ENCODE peak calls at places on chromosome 1, in six cellular contexts. I is transverse colon, W is left lung, A is mesothelial cell of epicardium, H is neural crest cell, P is tibial nerve. U is an unnamed sample.

GRCh38 chr1:160884579-160884978 is 401 bp downstream of the ITLN1 start:
- DNase-seq in I (no peak), W (no peak), A (no peak), H (no peak), P (no peak), U (no peak)

GRCh38 chr1:244210884-244211558 is 159.9 kb downstream of the ZBTB18 start:
- DNase-seq in I (no peak), W (no peak), A (no peak), H (no peak), P (no peak), U (peak; percentile 63)

GRCh38 chr1:17217607-17218006 is 12.7 kb downstream of the PADI1 start:
- DNase-seq in I (no peak), W (no peak), A (no peak), H (no peak), P (no peak), U (no peak)

GRCh38 chr1:117318011-117318410 is 49.2 kb upstream of the MAN1A2 start:
- DNase-seq in I (no peak), W (no peak), A (no peak), H (no peak), P (no peak), U (no peak)

GRCh38 chr1:218660678-218661053 is 315.5 kb downstream of the TGFB2 start:
- DNase-seq in I (no peak), W (no peak), A (no peak), H (no peak), P (no peak), U (no peak)

GRCh38 chr1:230009611-230010313 is 57.3 kb upstream of the GALNT2 start:
- DNase-seq in I (no peak), W (no peak), A (no peak), H (no peak), P (no peak), U (no peak)

GRCh38 chr1:234745844-234746797 is 136.1 kb upstream of the IRF2BP2 start:
- DNase-seq in I (no peak), W (no peak), A (no peak), H (no peak), P (no peak), U (no peak)

GRCh38 chr1:236568285-236568894 is 35.9 kb downstream of the HEATR1 start:
- DNase-seq in I (no peak), W (no peak), A (no peak), H (no peak), P (no peak), U (no peak)

GRCh38 chr1:35298464-35298863 is 30.0 kb downstream of the ZMYM4 start:
- DNase-seq in I (no peak), W (no peak), A (no peak), H (no peak), P (peak; percentile 10), U (no peak)

GRCh38 chr1:6794164-6794563 is 8.9 kb downstream of the CAMTA1 start:
- DNase-seq in I (no peak), W (no peak), A (no peak), H (no peak), P (no peak), U (no peak)

GRCh38 chr1:33133478-33134105 is 48.3 kb downstream of the TRIM62 start:
- DNase-seq in I (no peak), W (no peak), A (no peak), H (no peak), P (no peak), U (no peak)

GRCh38 chr1:168089326-168089978 is 47.3 kb downstream of the GPR161 start:
- DNase-seq in I (peak; percentile 81), W (no peak), A (no peak), H (no peak), P (no peak), U (no peak)

GRCh38 chr1:199522338-199522737 is 505.2 kb upstream of the NR5A2 start:
- DNase-seq in I (no peak), W (no peak), A (no peak), H (no peak), P (no peak), U (no peak)

GRCh38 chr1:31243451-31244286 is 4.0 kb upstream of the NKAIN1 start:
- DNase-seq in I (no peak), W (no peak), A (no peak), H (no peak), P (no peak), U (no peak)

GRCh38 chr1:8239039-8239305 is 78.9 kb upstream of the SLC45A1 start:
- DNase-seq in I (peak; percentile 66), W (peak; percentile 54), A (no peak), H (no peak), P (peak; percentile 50), U (no peak)

GRCh38 chr1:206612129-206612876 is at the start of gene EIF2D:
- DNase-seq in I (peak; percentile 96), W (peak; percentile 95), A (peak; percentile 99), H (peak; percentile 98), P (peak; percentile 89), U (peak; percentile 100)

GRCh38 chr1:183209533-183210158 is 23.6 kb downstream of the LAMC2 start:
- DNase-seq in I (no peak), W (no peak), A (no peak), H (no peak), P (no peak), U (no peak)

GRCh38 chr1:209433649-209434031 is 149.9 kb upstream of the CAMK1G start:
- DNase-seq in I (no peak), W (no peak), A (no peak), H (no peak), P (no peak), U (no peak)

GRCh38 chr1:167460836-167461235 is 57.5 kb downstream of the CD247 start:
- DNase-seq in I (no peak), W (no peak), A (no peak), H (no peak), P (no peak), U (no peak)

GRCh38 chr1:221948459-221948858 is 206.6 kb upstream of the DUSP10 start:
- DNase-seq in I (no peak), W (no peak), A (no peak), H (no peak), P (no peak), U (no peak)

GRCh38 chr1:98327151-98327918 is 334.2 kb upstream of the SNX7 start:
- DNase-seq in I (no peak), W (no peak), A (no peak), H (no peak), P (no peak), U (no peak)

GRCh38 chr1:170711682-170712081 is 47.8 kb downstream of the PRRX1 start:
- DNase-seq in I (no peak), W (no peak), A (no peak), H (no peak), P (no peak), U (no peak)

GRCh38 chr1:215987092-215987855 is 420.2 kb downstream of the KCTD3 start:
- DNase-seq in I (no peak), W (no peak), A (no peak), H (no peak), P (no peak), U (no peak)

DNA sequence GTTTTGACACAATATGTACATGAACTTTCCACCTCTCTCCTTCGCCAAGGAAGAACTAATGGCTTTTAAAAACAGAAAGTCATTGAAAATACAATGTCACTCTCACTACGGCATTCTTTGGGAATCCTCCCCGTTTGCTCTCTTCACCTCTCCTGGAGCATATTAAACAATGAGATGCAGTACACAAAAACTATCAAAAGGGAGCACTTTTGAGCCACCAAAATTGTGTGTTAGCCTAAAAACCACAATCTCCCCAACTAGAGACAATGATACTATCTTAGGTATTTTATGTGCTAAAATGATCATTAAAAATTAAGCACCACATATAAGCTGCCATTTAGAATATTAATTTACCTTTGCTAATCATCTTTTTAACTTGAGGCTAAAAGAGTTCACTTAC is 425.5 kb downstream of the KCTD3 start:
- DNase-seq in I (no peak), W (no peak), A (no peak), H (no peak), P (no peak), U (no peak)
- TF ChIP-seq CTCF in I (peak; percentile 6), W (no peak), A (no peak), H (peak; percentile 67), P (peak; percentile 43), U (peak; percentile 83)

GRCh38 chr1:47334765-47335435 is 1.3 kb downstream of the CMPK1 start:
- DNase-seq in I (no peak), W (no peak), A (no peak), H (no peak), P (no peak), U (no peak)

GRCh38 chr1:47331875-47332274 is 1.7 kb upstream of the CMPK1 start:
- DNase-seq in I (no peak), W (no peak), A (no peak), H (no peak), P (no peak), U (no peak)

GRCh38 chr1:47333922-47334764 is 553 bp downstream of the CMPK1 start:
- DNase-seq in I (peak; percentile 87), W (peak; percentile 86), A (peak; percentile 81), H (peak; percentile 66), P (peak; percentile 63), U (peak; percentile 63)

GRCh38 chr1:47332779-47333577 is 612 bp upstream of the CMPK1 start:
- DNase-seq in I (no peak), W (no peak), A (no peak), H (no peak), P (no peak), U (no peak)

DNA sequence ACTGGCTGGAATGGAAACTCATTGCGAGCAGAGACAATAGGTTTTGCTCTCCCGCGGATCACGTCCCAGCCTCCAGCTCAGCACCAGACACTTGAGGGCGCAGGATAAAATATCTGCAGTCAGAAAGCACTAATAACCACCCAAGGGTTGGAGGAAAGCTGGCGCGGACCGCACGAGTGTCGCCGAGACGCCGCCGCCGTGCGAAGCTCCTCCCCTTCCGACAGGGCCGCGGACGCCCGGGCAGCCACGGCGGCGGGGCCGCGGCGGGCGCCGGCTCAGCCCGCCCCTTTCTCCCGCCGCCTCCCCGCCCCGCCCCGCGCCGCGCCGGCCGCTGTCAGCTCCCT is at the start of gene CMPK1:
- DNase-seq in I (peak; percentile 86), W (peak; percentile 89), A (peak; percentile 83), H (no peak), P (peak; percentile 62), U (peak; percentile 43)
- TF ChIP-seq CTCF in I (no peak), W (no peak), A (no peak), H (no peak), P (no peak), U (peak; percentile 43)

DNA sequence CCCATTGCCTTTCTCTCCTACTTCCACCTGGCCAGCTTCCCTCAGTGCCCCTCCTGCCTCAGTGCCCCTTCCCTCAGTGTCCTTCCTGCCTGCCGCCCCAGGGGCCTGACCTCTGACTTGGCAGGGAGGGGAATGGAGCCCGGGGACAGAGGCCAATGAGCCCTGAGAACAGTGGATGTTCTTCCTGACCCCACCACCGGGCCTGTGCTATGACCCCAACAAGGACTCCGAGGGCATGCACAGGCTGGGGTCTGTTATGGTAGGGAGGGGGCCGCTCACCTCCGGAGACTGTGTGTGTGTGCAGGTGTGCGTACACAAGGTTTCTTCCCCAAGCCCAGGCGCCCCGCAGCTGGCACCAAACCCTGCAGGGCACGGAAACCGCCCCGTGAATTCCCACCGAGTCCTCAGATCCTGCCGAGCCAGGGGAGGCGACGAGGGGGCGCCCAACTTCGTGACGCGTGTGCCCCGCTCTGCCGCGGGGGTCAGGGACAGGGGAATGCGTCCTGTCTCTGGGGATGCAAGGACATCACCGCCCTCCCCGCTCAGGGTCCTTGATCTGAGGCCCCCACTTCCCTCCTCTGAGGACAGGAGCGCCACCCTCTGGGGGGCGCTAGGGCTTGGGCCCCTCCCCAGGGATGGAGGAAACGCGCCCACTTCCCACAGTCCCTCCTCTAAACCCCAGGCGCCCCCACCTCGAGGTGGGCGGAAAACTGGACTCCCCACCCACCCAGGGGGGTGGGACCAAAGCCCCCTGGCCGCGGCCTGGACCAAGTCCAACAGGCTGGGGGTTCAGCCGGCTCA is 725 bp downstream of the RAP1GAP start:
- DNase-seq in I (no peak), W (no peak), A (no peak), H (no peak), P (no peak), U (no peak)
- TF ChIP-seq CTCF in I (no peak), W (no peak), A (no peak), H (no peak), P (no peak), U (no peak)

GRCh38 chr1:64663654-64664053 is 81.2 kb upstream of the RAVER2 start:
- DNase-seq in I (no peak), W (no peak), A (no peak), H (peak; percentile 36), P (no peak), U (no peak)
- TF ChIP-seq CTCF in I (no peak), W (peak; percentile 8), A (no peak), H (peak; percentile 48), P (no peak), U (no peak)

U was measured in D721Med.